ENCODE peak calls at places on chromosomes 5 and 9, in four cellular contexts. One of them, this sample, is unnamed.
A peak's percentile ranks its signal among the peaks of the same experiment; 100 is the strongest.

GRCh38 chr9:87180361-87180760 is 233.1 kb upstream of the GAS1 start:
- DNase-seq in HepG2: no peak
- DNase-seq in prostate gland: no peak
- DNase-seq in uterus: no peak
- DNase-seq in this sample: no peak

GRCh38 chr5:121378559-121379359 is 472.9 kb upstream of the FTMT start:
- DNase-seq in HepG2: no peak
- DNase-seq in prostate gland: no peak
- DNase-seq in uterus: no peak
- DNase-seq in this sample: no peak

GRCh38 chr5:150774145-150774544 is 4.4 kb upstream of the SMIM3 start:
- DNase-seq in HepG2: no peak
- DNase-seq in prostate gland: no peak
- DNase-seq in uterus: no peak
- DNase-seq in this sample: no peak

GRCh38 chr5:111223086-111223789 is 946 bp upstream of the CAMK4 start:
- DNase-seq in HepG2: no peak
- DNase-seq in prostate gland: no peak
- DNase-seq in uterus: no peak
- DNase-seq in this sample: no peak

GRCh38 chr9:87119328-87119881 is 172.1 kb upstream of the GAS1 start:
- DNase-seq in HepG2: no peak
- DNase-seq in prostate gland: peak; percentile 89
- DNase-seq in uterus: no peak
- DNase-seq in this sample: peak; percentile 76

GRCh38 chr5:79809743-79810142 is 120.1 kb downstream of the CMYA5 start:
- DNase-seq in HepG2: no peak
- DNase-seq in prostate gland: no peak
- DNase-seq in uterus: no peak
- DNase-seq in this sample: no peak

GRCh38 chr5:56861893-56862485 is 46.6 kb downstream of the MAP3K1 start:
- DNase-seq in HepG2: no peak
- DNase-seq in prostate gland: no peak
- DNase-seq in uterus: no peak
- DNase-seq in this sample: no peak

GRCh38 chr9:131402738-131403492 is 9.0 kb downstream of the PRRC2B start:
- DNase-seq in HepG2: peak; percentile 93
- DNase-seq in prostate gland: peak; percentile 89
- DNase-seq in uterus: peak; percentile 85
- DNase-seq in this sample: peak; percentile 90

DNA sequence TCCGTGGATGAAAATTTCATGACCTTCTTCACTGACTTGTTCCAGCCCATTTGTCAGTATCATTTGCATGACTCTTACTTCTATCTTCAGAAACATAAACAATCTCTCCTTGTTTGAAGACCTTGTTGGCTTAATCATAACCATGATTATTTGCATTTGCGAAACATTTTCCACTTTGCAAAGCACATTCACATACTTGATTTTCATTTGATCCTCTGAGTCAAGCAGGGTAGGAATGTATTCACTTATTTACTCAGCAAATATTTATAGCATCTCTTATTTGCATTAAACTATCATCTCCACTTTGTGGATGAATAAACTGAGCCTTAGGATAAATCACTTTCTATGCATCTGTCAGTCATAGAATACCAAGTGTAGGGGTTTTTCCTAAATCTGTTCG is 343.0 kb upstream of the SGCD start:
- DNase-seq in HepG2: no peak
- DNase-seq in prostate gland: no peak
- DNase-seq in uterus: no peak
- DNase-seq in this sample: no peak
- H3K27ac ChIP-seq in HepG2: no peak overlapping the region
- H3K27ac ChIP-seq in prostate gland: no peak overlapping the region
- H3K27ac ChIP-seq in uterus: no peak overlapping the region
- H3K27ac ChIP-seq in this sample: no peak overlapping the region

DNA sequence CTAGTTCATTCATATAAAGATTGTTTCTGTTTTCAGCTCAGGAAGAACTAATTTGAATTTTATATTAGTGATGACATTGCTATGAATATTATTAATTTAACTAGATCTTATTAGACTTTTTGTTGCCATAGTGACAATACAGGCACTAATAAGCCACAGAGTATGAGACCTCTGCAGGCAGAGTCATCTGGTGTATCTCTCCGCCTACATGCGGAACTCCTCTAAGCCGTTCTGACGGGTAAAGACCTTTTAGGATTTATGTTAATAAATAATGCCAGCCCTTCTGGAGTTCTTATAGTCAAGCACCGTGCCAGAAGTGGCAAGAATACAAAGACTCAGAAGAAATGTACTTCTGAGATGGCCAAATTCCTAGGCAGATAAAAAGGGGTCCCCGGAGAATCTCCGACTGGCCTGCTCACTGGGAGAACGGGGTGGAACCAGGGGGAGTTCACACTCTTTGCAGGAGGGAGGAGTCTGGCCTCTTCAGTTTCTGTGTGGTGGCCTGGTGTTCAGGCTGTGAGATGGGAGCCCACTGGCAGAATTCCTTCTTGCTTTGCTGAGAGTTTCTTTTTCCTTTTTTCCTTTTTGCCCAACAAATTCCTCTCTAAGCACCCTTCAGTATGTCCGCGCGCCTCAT is 85.1 kb upstream of the IL12B start:
- DNase-seq in HepG2: no peak
- DNase-seq in prostate gland: no peak
- DNase-seq in uterus: peak; percentile 39
- DNase-seq in this sample: no peak
- H3K4me3 ChIP-seq in HepG2: no peak overlapping the region
- H3K4me3 ChIP-seq in prostate gland: no peak overlapping the region
- H3K4me3 ChIP-seq in uterus: no peak overlapping the region
- H3K4me3 ChIP-seq in this sample: no peak overlapping the region

GRCh38 chr5:172868924-172869565 is 35.0 kb downstream of the ERGIC1 start:
- DNase-seq in HepG2: peak; percentile 64
- DNase-seq in prostate gland: peak; percentile 88
- DNase-seq in uterus: peak; percentile 91
- DNase-seq in this sample: peak; percentile 94
- TF ChIP-seq POLR2A in HepG2: no peak
- TF ChIP-seq POLR2A in prostate gland: no peak
- TF ChIP-seq POLR2A in uterus: no peak
- TF ChIP-seq POLR2A in this sample: peak; percentile 77

DNA sequence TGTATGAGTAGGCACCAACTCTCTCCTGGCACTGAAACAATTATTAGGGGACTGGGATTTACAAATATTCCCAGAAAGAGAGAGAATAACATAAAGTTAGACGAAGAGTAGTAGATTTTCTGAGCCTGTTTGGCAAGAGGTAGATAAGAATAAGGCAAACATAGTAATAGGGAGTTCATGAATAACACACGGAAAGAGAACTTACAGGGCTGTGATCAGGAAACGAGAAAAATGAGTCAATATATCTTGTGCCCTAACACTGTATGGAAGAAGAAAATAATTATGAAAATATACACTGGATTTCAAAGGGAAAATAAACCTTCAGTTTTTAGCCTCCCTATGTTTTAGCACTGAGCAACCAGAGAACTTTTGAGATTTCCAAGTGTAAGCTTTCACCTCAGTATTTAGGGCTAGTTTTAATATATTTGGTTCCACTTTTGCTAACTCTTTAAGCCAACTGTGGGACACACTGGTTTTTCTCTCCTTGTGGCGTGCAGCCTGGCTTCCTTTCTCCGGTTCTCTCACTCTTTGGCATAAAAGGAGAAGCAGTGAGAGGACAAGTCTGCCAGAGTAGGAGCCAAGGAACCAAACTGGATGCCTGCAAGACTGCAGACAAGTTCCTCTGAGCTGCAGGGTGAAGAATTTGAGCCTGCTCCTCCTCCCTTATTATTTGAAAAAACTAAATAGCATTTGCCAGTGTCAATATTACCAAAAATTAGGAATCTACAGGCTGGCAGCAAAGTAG is 6.6 kb upstream of the KCNN2 start:
- DNase-seq in HepG2: no peak
- DNase-seq in prostate gland: no peak
- DNase-seq in uterus: no peak
- DNase-seq in this sample: no peak
- H3K27ac ChIP-seq in HepG2: no peak overlapping the region
- H3K27ac ChIP-seq in prostate gland: no peak overlapping the region
- H3K27ac ChIP-seq in uterus: no peak overlapping the region
- H3K27ac ChIP-seq in this sample: no peak overlapping the region

GRCh38 chr9:98550206-98550820 is 158.4 kb downstream of the GABBR2 start:
- DNase-seq in HepG2: no peak
- DNase-seq in prostate gland: no peak
- DNase-seq in uterus: no peak
- DNase-seq in this sample: no peak

GRCh38 chr9:98549401-98549800 is 159.3 kb downstream of the GABBR2 start:
- DNase-seq in HepG2: no peak
- DNase-seq in prostate gland: no peak
- DNase-seq in uterus: no peak
- DNase-seq in this sample: no peak

GRCh38 chr9:98554752-98555151 is 154.0 kb downstream of the GABBR2 start:
- DNase-seq in HepG2: no peak
- DNase-seq in prostate gland: no peak
- DNase-seq in uterus: no peak
- DNase-seq in this sample: no peak

GRCh38 chr9:98552306-98552705 is 156.4 kb downstream of the GABBR2 start:
- DNase-seq in HepG2: no peak
- DNase-seq in prostate gland: no peak
- DNase-seq in uterus: no peak
- DNase-seq in this sample: no peak

DNA sequence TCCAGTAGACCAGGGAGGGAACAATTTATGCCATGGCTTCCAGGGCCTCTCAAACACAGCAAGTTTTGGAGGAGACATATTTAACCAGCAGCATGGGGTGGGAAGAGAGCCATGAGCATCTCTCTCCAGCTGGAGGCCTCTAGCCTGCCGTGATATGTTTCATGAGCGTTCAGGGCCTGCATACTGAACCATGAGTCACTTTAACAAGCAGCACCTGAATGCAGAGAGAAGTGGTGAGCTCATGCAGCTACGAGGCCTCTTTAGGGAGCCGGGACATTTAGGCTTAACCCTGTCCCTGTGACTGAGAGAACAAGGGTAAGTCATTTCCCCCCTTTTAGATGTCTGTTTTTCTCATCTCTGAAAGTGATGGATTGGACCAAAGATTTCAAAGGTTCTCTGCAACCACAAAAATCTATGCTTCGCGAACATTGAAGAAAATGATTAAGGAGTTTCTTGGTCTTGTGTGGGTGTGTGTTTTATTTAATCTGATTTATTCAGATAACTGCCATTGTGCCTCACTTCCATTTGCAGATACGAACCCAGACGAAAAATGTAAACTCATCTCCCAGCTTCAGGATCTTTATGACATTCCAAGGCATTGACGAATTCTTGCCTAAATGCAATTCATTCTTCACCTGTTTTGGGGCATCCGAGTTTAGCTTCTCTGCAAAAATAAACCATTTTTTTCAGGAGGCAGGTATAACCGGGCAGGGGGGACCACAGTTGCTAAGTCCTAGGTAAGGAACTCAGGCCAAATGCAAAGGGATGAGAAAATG is 157.0 kb downstream of the GABBR2 start:
- DNase-seq in HepG2: no peak
- DNase-seq in prostate gland: no peak
- DNase-seq in uterus: no peak
- DNase-seq in this sample: no peak
- H3K4me3 ChIP-seq in HepG2: no peak overlapping the region
- H3K4me3 ChIP-seq in prostate gland: no peak overlapping the region
- H3K4me3 ChIP-seq in uterus: no peak overlapping the region
- H3K4me3 ChIP-seq in this sample: no peak overlapping the region

DNA sequence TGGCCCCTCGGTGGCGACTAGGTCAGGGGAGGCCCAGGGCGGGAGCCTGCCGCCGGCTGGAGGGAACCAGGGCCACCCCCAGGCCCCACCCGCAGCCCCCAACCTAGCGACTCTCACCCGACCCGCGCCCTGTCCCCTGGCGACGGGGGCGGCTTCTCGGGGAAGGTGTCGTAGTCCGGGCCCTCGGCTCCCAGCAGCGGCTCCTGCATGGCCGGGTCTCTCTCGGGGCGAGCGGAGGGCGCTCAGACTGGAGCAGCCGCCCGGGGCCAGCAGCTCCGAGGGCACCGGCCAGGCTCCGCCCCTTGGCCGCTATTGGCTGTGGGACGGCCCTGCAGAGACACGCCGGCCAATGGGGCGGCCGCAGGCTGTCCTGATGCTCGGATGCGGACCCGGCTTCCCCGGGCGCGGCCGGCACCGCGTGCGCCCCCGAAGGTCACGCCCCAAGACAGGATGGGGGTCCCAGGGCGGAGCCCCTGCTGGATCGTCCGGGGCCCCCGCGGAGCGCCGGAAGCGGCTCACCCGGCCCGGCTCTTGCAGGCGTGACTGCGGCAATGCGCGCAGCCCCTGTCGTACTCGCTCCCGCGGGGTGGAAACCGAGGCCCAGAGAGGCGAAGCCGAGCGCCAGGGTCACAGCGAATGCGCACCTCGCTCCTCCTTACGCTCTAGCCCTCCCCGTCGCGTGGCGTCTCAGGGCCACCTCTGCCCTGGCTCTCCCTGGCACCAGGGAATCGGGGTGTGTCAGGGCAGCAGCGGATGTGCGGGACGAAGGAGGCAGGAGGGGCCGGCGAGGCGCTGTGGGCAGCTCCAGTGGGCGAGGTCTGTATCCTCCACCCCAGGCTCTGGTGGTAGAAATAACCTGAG is at the start of gene SLC2A6:
- DNase-seq in HepG2: peak; percentile 63
- DNase-seq in prostate gland: peak; percentile 76
- DNase-seq in uterus: peak; percentile 84
- DNase-seq in this sample: peak; percentile 82
- TF ChIP-seq POLR2A in HepG2: no peak
- TF ChIP-seq POLR2A in prostate gland: no peak
- TF ChIP-seq POLR2A in uterus: no peak
- TF ChIP-seq POLR2A in this sample: no peak

GRCh38 chr5:3993856-3994473 is 398.3 kb downstream of the IRX1 start:
- DNase-seq in HepG2: no peak
- DNase-seq in prostate gland: no peak
- DNase-seq in uterus: no peak
- DNase-seq in this sample: no peak
- H3K27ac ChIP-seq in HepG2: no peak overlapping the region
- H3K27ac ChIP-seq in prostate gland: no peak overlapping the region
- H3K27ac ChIP-seq in uterus: no peak overlapping the region
- H3K27ac ChIP-seq in this sample: no peak overlapping the region

GRCh38 chr5:142215915-142216681 is 107.5 kb downstream of the NDFIP1 start:
- DNase-seq in HepG2: peak; percentile 54
- DNase-seq in prostate gland: peak; percentile 82
- DNase-seq in uterus: peak; percentile 74
- DNase-seq in this sample: peak; percentile 15
- H3K4me3 ChIP-seq in HepG2: no peak overlapping the region
- H3K4me3 ChIP-seq in prostate gland: no peak overlapping the region
- H3K4me3 ChIP-seq in uterus: no peak overlapping the region
- H3K4me3 ChIP-seq in this sample: no peak overlapping the region

This sample was measured in thyroid gland.